ENCODE peak calls at places on chromosomes 5 and 9, in five cellular contexts. P, Q, N, Y and F are unnamed samples.

GRCh38 chr5:146221234-146221633 is 17.8 kb downstream of the RBM27 start:
- DNase-seq in P (no peak), Q (no peak), N (no peak), Y (no peak), F (no peak)

GRCh38 chr9:14029811-14030210 is 284.1 kb downstream of the NFIB start:
- DNase-seq in N (no peak), Y (no peak), P (no peak), Q (peak; percentile 45), F (no peak)

GRCh38 chr5:58800410-58800809 is 217.5 kb downstream of the RAB3C start:
- DNase-seq in P (no peak), N (no peak), Q (no peak), Y (no peak), F (no peak)

GRCh38 chr5:129249891-129250290 is 155.3 kb downstream of the ISOC1 start:
- DNase-seq in Y (no peak), Q (no peak), P (no peak), N (no peak), F (no peak)

GRCh38 chr5:32545102-32545847 is 40.1 kb upstream of the SUB1 start:
- DNase-seq in P (no peak), Q (peak; percentile 16), Y (no peak), N (no peak), F (no peak)

GRCh38 chr9:127568618-127568970 is 43.5 kb upstream of the STXBP1 start:
- DNase-seq in Q (peak; percentile 51), N (peak; percentile 31), P (no peak), Y (no peak), F (no peak)

GRCh38 chr9:34957492-34958410 is at the start of gene PHF24:
- DNase-seq in N (no peak), Y (peak; percentile 65), Q (no peak), P (peak; percentile 5), F (no peak)

GRCh38 chr9:93058357-93059096 is at the start of gene SUSD3:
- DNase-seq in P (peak; percentile 9), Y (peak; percentile 91), Q (no peak), N (peak; percentile 79), F (peak; percentile 81)

GRCh38 chr9:4573634-4574391 is 83.5 kb downstream of the SLC1A1 start:
- DNase-seq in Y (no peak), N (no peak), Q (peak; percentile 6), P (no peak), F (no peak)

GRCh38 chr5:31196309-31196708 is 2.8 kb downstream of the CDH6 start:
- DNase-seq in N (no peak), P (peak; percentile 10), Y (no peak), Q (peak; percentile 60), F (no peak)

GRCh38 chr5:5558593-5558992 is 136.1 kb downstream of the ICE1 start:
- DNase-seq in P (no peak), N (no peak), Q (no peak), Y (no peak), F (no peak)

GRCh38 chr5:36145311-36145710 is 6.4 kb downstream of the LMBRD2 start:
- DNase-seq in Q (no peak), P (no peak), Y (no peak), N (no peak), F (no peak)

GRCh38 chr5:119876522-119876921 is 247.2 kb downstream of the FAM170A start:
- DNase-seq in N (no peak), Q (no peak), P (no peak), Y (no peak), F (no peak)

GRCh38 chr5:142872795-142873194 is 102.6 kb downstream of the ARHGAP26 start:
- DNase-seq in N (peak; percentile 61), P (peak; percentile 36), Y (no peak), Q (no peak), F (no peak)

GRCh38 chr5:136028782-136029742 is at the start of gene TGFBI:
- DNase-seq in P (peak; percentile 73), N (peak; percentile 77), Y (peak; percentile 91), Q (no peak), F (peak; percentile 76)

GRCh38 chr5:98454904-98455303 is 318.6 kb upstream of the RGMB start:
- DNase-seq in P (peak; percentile 83), Q (no peak), Y (no peak), N (peak; percentile 16), F (no peak)

GRCh38 chr5:156670615-156671014 is 179.5 kb upstream of the PPP1R2B start:
- DNase-seq in Y (no peak), Q (no peak), N (no peak), P (no peak), F (no peak)

GRCh38 chr9:127905788-127906191 is 6.4 kb upstream of the ST6GALNAC6 start:
- DNase-seq in Y (peak; percentile 56), P (no peak), Q (no peak), N (no peak), F (no peak)

GRCh38 chr5:77844408-77845272 is 68.5 kb upstream of the TBCA start:
- DNase-seq in N (no peak), P (peak; percentile 33), Q (no peak), Y (peak; percentile 60), F (no peak)

GRCh38 chr5:965604-966344 is 42.8 kb upstream of the NKD2 start:
- DNase-seq in P (no peak), N (no peak), Q (peak; percentile 47), Y (peak; percentile 10), F (peak; percentile 51)

GRCh38 chr9:90895786-90896185 is 94.2 kb downstream of the SYK start:
- DNase-seq in Q (no peak), Y (no peak), P (no peak), N (no peak), F (no peak)

GRCh38 chr5:153159611-153160010 is 330.9 kb upstream of the GRIA1 start:
- DNase-seq in P (peak; percentile 60), Q (no peak), Y (no peak), N (no peak), F (no peak)

GRCh38 chr9:27183701-27184100 is 74.7 kb downstream of the TEK start:
- DNase-seq in N (no peak), Q (no peak), P (peak; percentile 32), Y (no peak), F (no peak)

GRCh38 chr5:7629559-7629958 is 221.4 kb downstream of the CFAP90 start:
- DNase-seq in Y (no peak), P (no peak), N (no peak), Q (peak; percentile 65), F (no peak)

GRCh38 chr5:74042559-74043357 is 416.8 kb downstream of the ARHGEF28 start:
- DNase-seq in P (peak; percentile 92), Q (no peak), N (no peak), Y (peak; percentile 39), F (no peak)

GRCh38 chr5:96780626-96781025 is 27.1 kb downstream of the ERAP1 start:
- DNase-seq in P (peak; percentile 18), Y (no peak), Q (no peak), N (no peak), F (no peak)

GRCh38 chr5:143208365-143208641 is 195.2 kb downstream of the NR3C1 start:
- DNase-seq in Y (no peak), N (no peak), Q (no peak), P (no peak), F (no peak)

GRCh38 chr5:132386644-132387286 is 17.3 kb downstream of the SLC22A5 start:
- DNase-seq in P (peak; percentile 82), Y (peak; percentile 89), N (peak; percentile 82), Q (peak; percentile 85), F (peak; percentile 74)

GRCh38 chr5:42462089-42462488 is 38.9 kb downstream of the GHR start:
- DNase-seq in Q (no peak), N (no peak), P (no peak), Y (no peak), F (no peak)

GRCh38 chr5:42461507-42461906 is 38.3 kb downstream of the GHR start:
- DNase-seq in P (peak; percentile 6), Y (no peak), N (no peak), Q (no peak), F (no peak)

DNA sequence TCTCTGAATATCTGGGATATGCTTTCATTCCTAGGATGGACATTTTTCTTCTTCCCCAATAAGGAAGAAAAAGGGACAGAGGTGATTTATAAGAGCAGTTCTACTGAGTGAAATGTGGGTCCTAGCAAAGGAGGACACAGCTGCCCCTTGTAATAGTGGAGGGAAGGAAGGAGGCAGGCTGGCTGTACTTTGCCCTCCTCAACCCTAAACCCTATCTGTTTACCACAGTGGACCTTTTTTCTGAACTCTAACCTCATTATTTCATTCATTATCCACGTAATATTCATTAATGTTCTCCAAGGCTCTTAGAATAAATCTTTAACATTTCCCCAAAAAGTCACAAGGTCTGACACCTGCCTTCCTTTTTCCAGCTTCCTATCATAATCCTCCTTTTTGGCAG is 37.8 kb downstream of the GHR start:
- DNase-seq in Q (no peak), N (no peak), Y (no peak), P (no peak), F (no peak)
- H3K4me1 ChIP-seq in Q (no peaks in the 10 kb centered on the region), N (no peaks in the 10 kb centered on the region), Y (peaks cover 5% of the 10 kb centered on the region), P (no peaks in the 10 kb centered on the region), F (peaks cover 5% of the 10 kb centered on the region)

GRCh38 chr5:14153071-14153864 is 10.1 kb downstream of the TRIO start:
- DNase-seq in Y (no peak), P (no peak), N (no peak), Q (no peak), F (no peak)
- H3K4me1 ChIP-seq in Y (peaks cover 29% of the 10 kb centered on the region), P (peaks cover 39% of the 10 kb centered on the region), N (peaks cover 40% of the 10 kb centered on the region), Q (peaks cover 14% of the 10 kb centered on the region), F (no peaks in the 10 kb centered on the region)

GRCh38 chr9:95055337-95055850 is 262.1 kb downstream of the FANCC start:
- DNase-seq in Q (no peak), N (peak; percentile 0), P (peak; percentile 44), Y (no peak), F (no peak)

GRCh38 chr9:95057121-95057520 is 260.4 kb downstream of the FANCC start:
- DNase-seq in Y (no peak), N (peak; percentile 1), Q (peak; percentile 75), P (peak; percentile 60), F (no peak)

GRCh38 chr9:95055851-95056551 is 261.5 kb downstream of the FANCC start:
- DNase-seq in Q (peak; percentile 97), P (peak; percentile 85), Y (no peak), N (peak; percentile 20), F (peak; percentile 78)

GRCh38 chr9:95049761-95050160 is 267.7 kb downstream of the FANCC start:
- DNase-seq in Q (peak; percentile 58), P (no peak), Y (no peak), N (no peak), F (no peak)

DNA sequence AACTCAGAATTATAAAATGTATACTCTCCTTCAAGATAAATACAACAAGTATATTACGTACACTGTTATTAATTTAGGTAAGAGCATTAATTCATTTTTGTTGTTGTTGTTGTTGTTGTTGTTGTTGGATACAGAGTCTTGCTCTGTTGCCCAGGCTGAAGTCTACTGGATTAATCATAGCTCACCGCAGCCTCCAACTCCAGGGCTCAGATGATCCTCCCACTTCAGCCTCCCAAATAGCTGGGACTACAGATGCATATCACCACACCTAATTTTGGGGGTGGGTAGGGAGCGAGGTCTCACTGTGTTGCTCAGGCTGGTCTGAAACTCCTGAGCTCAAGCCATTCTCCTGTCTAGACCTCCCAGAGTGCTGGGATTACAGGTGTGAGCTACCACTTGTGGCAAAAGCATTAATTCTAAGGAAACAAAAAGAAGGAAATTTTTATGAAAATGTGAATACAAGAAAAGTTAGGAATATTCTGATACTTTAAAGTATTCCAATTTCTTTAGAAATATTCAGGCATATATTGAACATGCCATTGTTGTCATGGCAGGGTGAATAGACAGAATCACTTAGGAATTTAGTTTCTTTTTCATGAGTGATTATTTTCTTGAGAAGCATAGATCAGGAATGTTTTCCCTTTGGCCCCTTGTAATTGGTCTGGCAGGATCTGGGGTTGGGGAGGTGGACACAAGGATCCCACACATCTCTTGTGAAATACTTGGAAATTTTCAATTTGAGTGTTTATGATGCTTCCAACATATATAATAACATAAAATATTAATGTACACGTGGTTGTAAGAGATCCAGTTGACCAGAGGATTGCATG is 263.7 kb downstream of the FANCC start:
- DNase-seq in Q (no peak), N (no peak), P (peak; percentile 38), Y (no peak), F (no peak)
- H3K4me1 ChIP-seq in Q (peaks cover 42% of the 10 kb centered on the region), N (peaks cover 14% of the 10 kb centered on the region), P (peaks cover 15% of the 10 kb centered on the region), Y (peaks cover 17% of the 10 kb centered on the region), F (peaks cover 95% of the 10 kb centered on the region)

GRCh38 chr5:160466889-160467554 is 45.4 kb downstream of the PTTG1 start:
- DNase-seq in P (peak; percentile 3), N (no peak), Q (no peak), Y (no peak), F (no peak)
- H3K4me1 ChIP-seq in P (peaks cover 22% of the 10 kb centered on the region), N (peaks cover 35% of the 10 kb centered on the region), Q (peaks cover 5% of the 10 kb centered on the region), Y (peaks cover 5% of the 10 kb centered on the region), F (peaks cover 22% of the 10 kb centered on the region)